ENCODE peak calls at places on chromosomes 6 and 20, in ten cellular contexts. E is heart right ventricle; S is caudate nucleus; Z is CD4-positive, alpha-beta T cell; D is ovary; J is pancreas; N is left ventricle myocardium inferior; I is mesenchymal stem cell; P is heart left ventricle; L is adrenal gland. C is an unnamed sample.

GRCh38 chr6:140537834-140538680 is 1163.6 kb upstream of the CITED2 start:
- DNase-seq in E (no peak), S (no peak), Z (no peak), D (no peak), J (peak), N (no peak), I (peak), P (no peak), L (no peak), C (no peak)

GRCh38 chr6:89977808-89978748 is 83.8 kb downstream of the GJA10 start:
- DNase-seq in E (no peak), S (no peak), Z (no peak), D (no peak), J (no peak), N (no peak), I (peak), P (peak), L (no peak), C (no peak)

GRCh38 chr6:108166664-108167448 is 1.0 kb downstream of the NR2E1 start:
- DNase-seq in E (no peak), S (no peak), Z (no peak), D (no peak), J (no peak), N (no peak), I (no peak), P (no peak), L (no peak), C (no peak)

GRCh38 chr6:25370175-25371036 is 91.2 kb downstream of the CARMIL1 start:
- DNase-seq in E (no peak), S (no peak), Z (no peak), D (no peak), J (no peak), N (no peak), I (no peak), P (no peak), L (no peak), C (no peak)

GRCh38 chr6:21748343-21749063 is 155.0 kb downstream of the SOX4 start:
- DNase-seq in E (no peak), S (no peak), Z (no peak), D (no peak), J (no peak), N (no peak), I (no peak), P (no peak), L (no peak), C (no peak)

GRCh38 chr6:53043626-53044025 is 21.6 kb upstream of the FBXO9 start:
- DNase-seq in E (no peak), S (no peak), Z (no peak), D (no peak), J (no peak), N (no peak), I (no peak), P (no peak), L (no peak), C (no peak)

GRCh38 chr6:47306887-47307286 is 2.8 kb downstream of the TNFRSF21 start:
- DNase-seq in E (no peak), S (no peak), Z (no peak), D (no peak), J (no peak), N (no peak), I (no peak), P (no peak), L (no peak), C (no peak)

GRCh38 chr6:42511803-42512422 is 51.9 kb upstream of the UBR2 start:
- DNase-seq in E (no peak), S (no peak), Z (no peak), D (no peak), J (no peak), N (no peak), I (peak), P (no peak), L (no peak), C (no peak)

GRCh38 chr20:8082999-8083398 is 49.1 kb upstream of the PLCB1 start:
- DNase-seq in E (no peak), S (no peak), Z (no peak), D (peak), J (no peak), N (no peak), I (peak), P (peak), L (no peak), C (no peak)

GRCh38 chr6:108337721-108338120 is 42.9 kb downstream of the AFG1L start:
- DNase-seq in E (no peak), S (no peak), Z (no peak), D (no peak), J (no peak), N (no peak), I (no peak), P (no peak), L (no peak), C (no peak)

GRCh38 chr6:133834472-133835170 is 54.3 kb upstream of the TCF21 start:
- DNase-seq in E (no peak), S (no peak), Z (no peak), D (no peak), J (no peak), N (no peak), I (no peak), P (no peak), L (no peak), C (no peak)

GRCh38 chr20:63735859-63736718 is at the start of gene LIME1:
- DNase-seq in E (no peak), S (no peak), Z (peak), D (peak), J (no peak), N (no peak), I (no peak), P (no peak), L (no peak), C (no peak)

GRCh38 chr6:163951990-163952389 is 537.5 kb downstream of the QKI start:
- DNase-seq in E (no peak), S (no peak), Z (no peak), D (no peak), J (no peak), N (no peak), I (no peak), P (no peak), L (no peak), C (no peak)

GRCh38 chr6:156925718-156926607 is 148.8 kb downstream of the ARID1B start:
- DNase-seq in E (no peak), S (no peak), Z (no peak), D (no peak), J (no peak), N (no peak), I (peak), P (no peak), L (no peak), C (no peak)
- H3K27ac ChIP-seq in E (no peak), S (no peak), Z (no peak), D (no peak), J (no peak), N (no peak), I (no peak), P (no peak), L (no peak), C (no peak)

GRCh38 chr6:15410126-15410391 is 164.2 kb downstream of the JARID2 start:
- DNase-seq in E (no peak), S (no peak), Z (no peak), D (no peak), J (no peak), N (no peak), I (no peak), P (no peak), L (no peak), C (no peak)

GRCh38 chr6:15408008-15408407 is 162.1 kb downstream of the JARID2 start:
- DNase-seq in E (no peak), S (no peak), Z (no peak), D (no peak), J (no peak), N (no peak), I (no peak), P (no peak), L (no peak), C (no peak)

GRCh38 chr6:15410752-15411151 is 164.9 kb downstream of the JARID2 start:
- DNase-seq in E (no peak), S (no peak), Z (no peak), D (no peak), J (no peak), N (no peak), I (no peak), P (no peak), L (no peak), C (no peak)

GRCh38 chr6:15409301-15410125 is 163.6 kb downstream of the JARID2 start:
- DNase-seq in E (no peak), S (no peak), Z (no peak), D (no peak), J (no peak), N (no peak), I (no peak), P (no peak), L (no peak), C (no peak)

DNA sequence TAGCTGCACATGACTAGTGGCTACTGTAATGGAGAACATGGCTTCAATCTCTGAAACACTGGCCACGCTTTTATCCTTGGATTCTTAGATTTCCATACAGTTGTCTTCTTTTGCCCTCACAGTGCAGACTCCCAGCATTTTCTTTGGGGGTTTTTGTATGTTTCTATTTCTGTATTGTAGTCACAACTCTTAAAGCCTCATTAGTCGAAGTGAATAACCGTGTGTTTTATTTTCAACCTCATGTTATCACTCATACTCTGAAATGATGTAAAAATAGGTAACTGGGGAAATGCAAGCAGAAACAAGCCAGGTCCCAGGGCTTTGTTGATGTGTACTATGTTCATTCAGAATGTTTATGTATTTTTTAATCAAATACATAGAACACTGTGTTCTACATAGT is 162.9 kb downstream of the JARID2 start:
- DNase-seq in E (no peak), S (no peak), Z (no peak), D (no peak), J (no peak), N (no peak), I (no peak), P (no peak), L (no peak), C (no peak)
- H3K27ac ChIP-seq in E (no peak), S (no peak), Z (no peak), D (no peak), J (no peak), N (no peak), I (no peak), P (no peak), L (no peak), C (no peak)

GRCh38 chr20:49910340-49910706 is 5.0 kb downstream of the SPATA2 start:
- DNase-seq in E (no peak), S (no peak), Z (no peak), D (no peak), J (no peak), N (no peak), I (no peak), P (no peak), L (no peak), C (no peak)
- H3K27ac ChIP-seq in E (peak), S (peak), Z (no peak), D (no peak), J (no peak), N (peak), I (no peak), P (peak), L (peak), C (peak)

DNA sequence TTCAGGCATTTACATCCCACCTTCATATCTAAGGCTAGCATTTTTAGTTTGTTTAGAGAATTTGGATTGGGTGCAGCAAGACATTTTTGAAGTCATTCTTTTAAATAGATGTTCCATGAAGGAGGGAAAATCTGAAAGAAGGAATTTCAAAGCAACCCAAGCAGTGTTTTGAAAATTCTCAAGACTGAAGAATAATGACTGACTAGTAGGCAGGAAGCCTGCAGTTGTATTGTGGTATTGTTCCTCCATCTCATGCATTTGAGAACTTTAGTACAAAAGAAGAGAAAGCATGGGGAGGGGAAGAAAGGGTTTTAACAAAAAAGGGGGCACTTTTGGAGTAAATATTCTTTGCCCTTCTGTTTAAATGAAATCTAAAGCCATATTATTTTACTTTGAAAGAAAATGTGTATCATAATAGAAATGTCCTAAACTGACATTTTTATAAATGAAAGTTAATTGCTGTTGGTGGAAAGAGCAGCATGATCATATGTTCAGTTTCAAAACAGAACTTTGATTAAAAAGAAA is 6.6 kb downstream of the NCOA3 start:
- DNase-seq in E (no peak), S (no peak), Z (no peak), D (no peak), J (no peak), N (no peak), I (no peak), P (no peak), L (no peak), C (no peak)
- H3K27ac ChIP-seq in E (no peak), S (no peak), Z (no peak), D (no peak), J (no peak), N (no peak), I (no peak), P (no peak), L (no peak), C (no peak)

GRCh38 chr20:51595744-51596143 is 53.2 kb upstream of the NFATC2 start:
- DNase-seq in E (no peak), S (no peak), Z (no peak), D (no peak), J (no peak), N (no peak), I (no peak), P (no peak), L (no peak), C (no peak)

GRCh38 chr20:51594206-51594998 is 51.9 kb upstream of the NFATC2 start:
- DNase-seq in E (no peak), S (peak), Z (no peak), D (peak), J (no peak), N (no peak), I (no peak), P (no peak), L (no peak), C (no peak)

GRCh38 chr20:51593584-51593983 is 51.1 kb upstream of the NFATC2 start:
- DNase-seq in E (no peak), S (no peak), Z (no peak), D (no peak), J (no peak), N (no peak), I (no peak), P (no peak), L (no peak), C (no peak)

GRCh38 chr20:51596656-51597388 is 54.3 kb upstream of the NFATC2 start:
- DNase-seq in E (no peak), S (no peak), Z (no peak), D (no peak), J (no peak), N (no peak), I (no peak), P (no peak), L (no peak), C (no peak)

GRCh38 chr20:51594999-51595532 is 52.5 kb upstream of the NFATC2 start:
- DNase-seq in E (peak), S (peak), Z (peak), D (peak), J (peak), N (peak), I (peak), P (peak), L (peak), C (peak)
- H3K27ac ChIP-seq in E (no peak), S (peak), Z (no peak), D (peak), J (no peak), N (peak), I (no peak), P (no peak), L (no peak), C (no peak)

GRCh38 chr6:169801396-169802160 is 50.2 kb downstream of the ERMARD start:
- DNase-seq in E (no peak), S (no peak), Z (no peak), D (no peak), J (peak), N (no peak), I (no peak), P (no peak), L (peak), C (no peak)

GRCh38 chr6:169800116-169800667 is 48.8 kb downstream of the ERMARD start:
- DNase-seq in E (no peak), S (no peak), Z (no peak), D (no peak), J (peak), N (no peak), I (no peak), P (no peak), L (peak), C (no peak)

GRCh38 chr6:169798764-169799473 is 47.5 kb downstream of the ERMARD start:
- DNase-seq in E (no peak), S (no peak), Z (no peak), D (no peak), J (no peak), N (no peak), I (no peak), P (no peak), L (peak), C (no peak)

GRCh38 chr6:169800668-169801395 is 49.4 kb downstream of the ERMARD start:
- DNase-seq in E (no peak), S (peak), Z (no peak), D (no peak), J (peak), N (no peak), I (peak), P (no peak), L (peak), C (no peak)

DNA sequence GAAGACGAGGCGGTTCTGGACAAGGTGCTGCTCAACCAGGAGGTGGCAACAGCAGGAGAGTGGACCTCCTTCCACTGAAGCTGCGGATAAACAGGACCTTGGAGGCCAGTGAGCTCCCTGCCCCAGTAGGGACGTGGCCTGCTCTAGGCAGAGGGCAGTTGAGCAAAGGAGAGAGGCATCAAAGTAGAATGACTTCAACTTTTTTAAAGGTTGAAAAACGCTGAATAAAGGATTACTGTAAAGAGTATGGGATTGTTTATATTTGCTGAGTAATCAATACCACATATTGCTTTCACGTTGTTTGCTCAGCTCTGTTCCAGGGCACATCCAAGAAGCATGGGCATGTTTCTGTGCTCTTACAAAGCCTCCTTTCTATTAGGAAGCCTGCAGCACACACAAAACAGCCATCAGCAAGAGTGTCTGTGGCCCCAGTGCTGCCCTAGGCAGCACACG is 48.1 kb downstream of the ERMARD start:
- DNase-seq in E (no peak), S (no peak), Z (no peak), D (no peak), J (peak), N (no peak), I (no peak), P (no peak), L (peak), C (no peak)
- H3K27ac ChIP-seq in E (no peak), S (no peak), Z (no peak), D (no peak), J (peak), N (no peak), I (no peak), P (no peak), L (no peak), C (peak)

GRCh38 chr20:36002855-36003254 is 34.5 kb downstream of the CNBD2 start:
- DNase-seq in E (no peak), S (no peak), Z (no peak), D (no peak), J (no peak), N (no peak), I (no peak), P (no peak), L (no peak), C (no peak)

GRCh38 chr20:36008461-36009035 is 40.2 kb downstream of the CNBD2 start:
- DNase-seq in E (no peak), S (no peak), Z (no peak), D (no peak), J (no peak), N (no peak), I (no peak), P (no peak), L (no peak), C (no peak)

GRCh38 chr20:36004045-36004444 is 35.7 kb downstream of the CNBD2 start:
- DNase-seq in E (no peak), S (no peak), Z (no peak), D (no peak), J (no peak), N (no peak), I (peak), P (no peak), L (no peak), C (no peak)
- H3K27ac ChIP-seq in E (no peak), S (no peak), Z (no peak), D (no peak), J (no peak), N (no peak), I (no peak), P (no peak), L (no peak), C (no peak)

DNA sequence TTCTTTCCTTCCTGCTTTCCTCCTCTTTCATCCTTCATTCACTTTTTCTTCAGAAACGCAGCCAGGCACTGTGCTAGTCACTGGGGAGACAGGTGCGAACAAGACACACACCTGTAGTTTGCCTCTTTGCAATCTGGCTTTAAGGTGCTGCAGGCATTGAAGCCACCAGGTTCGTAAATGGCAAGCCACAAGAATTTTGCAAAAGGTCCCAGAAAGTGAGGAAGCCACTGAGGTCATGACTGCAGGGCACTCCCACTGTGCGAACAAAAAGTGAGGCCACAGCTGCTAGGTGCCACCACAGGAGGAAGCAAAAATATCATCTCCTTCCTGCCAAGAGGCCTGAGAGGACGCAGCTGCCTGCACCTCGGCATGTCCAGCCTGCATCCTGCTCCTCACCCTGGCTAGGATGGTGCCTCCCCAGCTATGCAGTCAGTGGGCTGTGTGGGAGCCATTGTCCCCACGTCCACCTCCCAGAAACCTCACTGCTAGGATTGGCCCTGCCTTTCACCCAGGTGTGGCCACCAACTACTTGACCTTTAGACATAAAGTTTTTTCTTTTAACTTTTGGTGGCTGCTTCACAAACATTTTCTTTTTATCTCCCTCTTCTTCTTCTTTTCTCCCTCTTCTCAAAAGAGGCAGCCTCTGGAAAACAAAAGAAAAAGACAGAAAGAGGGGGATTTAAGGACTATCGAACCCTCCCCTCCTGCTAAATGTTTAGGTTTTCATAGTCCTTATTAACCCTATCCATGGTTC is 230.8 kb downstream of the BCAS1 start:
- DNase-seq in E (peak), S (no peak), Z (peak), D (no peak), J (peak), N (peak), I (no peak), P (peak), L (peak), C (no peak)
- H3K27ac ChIP-seq in E (no peak), S (no peak), Z (peak), D (no peak), J (peak), N (no peak), I (no peak), P (no peak), L (no peak), C (no peak)

GRCh38 chr6:158869010-158869603 is 49.9 kb upstream of the EZR start:
- DNase-seq in E (no peak), S (no peak), Z (no peak), D (no peak), J (no peak), N (no peak), I (no peak), P (no peak), L (peak), C (no peak)
- H3K27ac ChIP-seq in E (peak), S (peak), Z (peak), D (peak), J (peak), N (peak), I (peak), P (peak), L (peak), C (no peak)

DNA sequence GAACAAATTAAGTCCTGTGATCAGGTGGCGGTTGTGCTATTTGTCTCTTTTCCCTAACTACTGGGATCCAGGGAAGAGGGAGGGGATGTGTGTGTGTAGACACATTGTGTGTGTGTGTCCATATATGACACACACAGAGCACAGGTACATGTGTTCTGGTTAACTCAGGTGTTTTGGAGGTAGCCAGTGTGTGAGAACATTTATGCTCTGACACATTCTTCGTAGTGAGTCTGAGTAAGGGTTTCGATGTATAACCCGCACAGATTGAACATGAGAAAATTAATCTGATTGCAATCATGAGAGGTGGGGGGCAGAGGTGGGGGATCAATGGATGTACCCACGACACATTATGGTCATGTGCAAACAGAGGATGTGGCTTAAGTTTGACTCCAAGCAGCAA is 12.6 kb downstream of the ZC3H12D start:
- DNase-seq in E (no peak), S (no peak), Z (no peak), D (no peak), J (no peak), N (no peak), I (no peak), P (no peak), L (no peak), C (no peak)
- H3K27ac ChIP-seq in E (no peak), S (no peak), Z (no peak), D (no peak), J (no peak), N (no peak), I (no peak), P (no peak), L (no peak), C (no peak)